ENCODE peak calls at places on chromosomes 4 and X, in seven cellular contexts. One of them, this sample, is unnamed.
A peak's percentile ranks its signal among the peaks of the same experiment; 100 is the strongest.

GRCh38 chrX:14508025-14508690 is 21.2 kb upstream of the GLRA2 start:
- DNase-seq in NCI-H146: no peak
- DNase-seq in pancreas: no peak
- DNase-seq in activated gamma-delta T cell treated with Interleukin-2 at 50 U/mL for 16 hours: no peak
- DNase-seq in Panc1: no peak
- DNase-seq in H4: no peak
- DNase-seq in WTC11: no peak
- DNase-seq in this sample: no peak

GRCh38 chrX:24426340-24426913 is 38.7 kb upstream of the PDK3 start:
- DNase-seq in Panc1: no peak
- DNase-seq in activated gamma-delta T cell treated with Interleukin-2 at 50 U/mL for 16 hours: no peak
- DNase-seq in H4: peak; percentile 8
- DNase-seq in WTC11: no peak
- DNase-seq in NCI-H146: no peak
- DNase-seq in pancreas: no peak
- DNase-seq in this sample: peak; percentile 2

GRCh38 chr4:73166212-73166611 is 92.4 kb downstream of the ANKRD17 start:
- DNase-seq in pancreas: no peak
- DNase-seq in H4: no peak
- DNase-seq in WTC11: no peak
- DNase-seq in activated gamma-delta T cell treated with Interleukin-2 at 50 U/mL for 16 hours: no peak
- DNase-seq in NCI-H146: no peak
- DNase-seq in Panc1: no peak
- DNase-seq in this sample: no peak

GRCh38 chrX:141405878-141406492 is 163.7 kb upstream of the SPANXC start:
- DNase-seq in H4: peak; percentile 58
- DNase-seq in activated gamma-delta T cell treated with Interleukin-2 at 50 U/mL for 16 hours: no peak
- DNase-seq in NCI-H146: no peak
- DNase-seq in Panc1: peak; percentile 93
- DNase-seq in WTC11: no peak
- DNase-seq in pancreas: no peak
- DNase-seq in this sample: peak; percentile 30

GRCh38 chr4:77734928-77735327 is 84.2 kb downstream of the CNOT6L start:
- DNase-seq in WTC11: no peak
- DNase-seq in Panc1: peak; percentile 4
- DNase-seq in H4: peak; percentile 92
- DNase-seq in pancreas: no peak
- DNase-seq in NCI-H146: no peak
- DNase-seq in activated gamma-delta T cell treated with Interleukin-2 at 50 U/mL for 16 hours: no peak
- DNase-seq in this sample: no peak

GRCh38 chrX:41984628-41985027 is 61.3 kb upstream of the CASK start:
- DNase-seq in H4: peak; percentile 25
- DNase-seq in pancreas: no peak
- DNase-seq in WTC11: no peak
- DNase-seq in Panc1: no peak
- DNase-seq in NCI-H146: no peak
- DNase-seq in activated gamma-delta T cell treated with Interleukin-2 at 50 U/mL for 16 hours: no peak
- DNase-seq in this sample: no peak

GRCh38 chr4:176406736-176407135 is 87.0 kb downstream of the SPCS3 start:
- DNase-seq in activated gamma-delta T cell treated with Interleukin-2 at 50 U/mL for 16 hours: no peak
- DNase-seq in Panc1: no peak
- DNase-seq in NCI-H146: no peak
- DNase-seq in H4: no peak
- DNase-seq in pancreas: no peak
- DNase-seq in WTC11: no peak
- DNase-seq in this sample: no peak

GRCh38 chrX:115650916-115651315 is 89.9 kb downstream of the PLS3 start:
- DNase-seq in NCI-H146: peak; percentile 62
- DNase-seq in Panc1: no peak
- DNase-seq in H4: peak; percentile 39
- DNase-seq in activated gamma-delta T cell treated with Interleukin-2 at 50 U/mL for 16 hours: no peak
- DNase-seq in pancreas: no peak
- DNase-seq in WTC11: peak; percentile 59
- DNase-seq in this sample: peak; percentile 15

GRCh38 chrX:134244043-134244442 is 7.1 kb downstream of the CCDC160 start:
- DNase-seq in activated gamma-delta T cell treated with Interleukin-2 at 50 U/mL for 16 hours: no peak
- DNase-seq in WTC11: no peak
- DNase-seq in pancreas: no peak
- DNase-seq in NCI-H146: no peak
- DNase-seq in H4: peak; percentile 5
- DNase-seq in Panc1: no peak
- DNase-seq in this sample: no peak

GRCh38 chr4:84499065-84499982 is at the start of gene NKX6-1:
- DNase-seq in H4: peak; percentile 90
- DNase-seq in WTC11: peak; percentile 96
- DNase-seq in pancreas: peak; percentile 89
- DNase-seq in Panc1: peak; percentile 25
- DNase-seq in NCI-H146: peak; percentile 26
- DNase-seq in activated gamma-delta T cell treated with Interleukin-2 at 50 U/mL for 16 hours: no peak
- DNase-seq in this sample: peak; percentile 30